ENCODE peak calls at places on chromosomes 16 and 17, in seven cellular contexts. I is foreskin keratinocyte, V is omental fat pad, A is BJ, R is NB4, G is HFF-Myc, N is neural progenitor cell. S is an unnamed sample.

GRCh38 chr17:57080708-57081107 is 4.3 kb upstream of the AKAP1 start:
- DNase-seq in I (peak; percentile 72), V (no peak), A (no peak), R (no peak), G (no peak), N (no peak), S (no peak)

GRCh38 chr16:4116328-4117249 is at the start of gene ADCY9:
- DNase-seq in I (no peak), V (no peak), A (no peak), R (peak; percentile 83), G (no peak), N (peak; percentile 96), S (peak; percentile 12)

GRCh38 chr17:9644910-9645751 is at the start of gene USP43:
- DNase-seq in I (peak; percentile 78), V (no peak), A (no peak), R (peak; percentile 82), G (no peak), N (peak; percentile 41), S (no peak)

GRCh38 chr17:44931376-44931775 is 16.1 kb upstream of the GFAP start:
- DNase-seq in I (no peak), V (no peak), A (no peak), R (no peak), G (no peak), N (no peak), S (no peak)

GRCh38 chr16:53031323-53031942 is 21.3 kb downstream of the CHD9NB start:
- DNase-seq in I (peak; percentile 41), V (no peak), A (no peak), R (no peak), G (no peak), N (no peak), S (no peak)

GRCh38 chr17:42853597-42853967 is 2.6 kb downstream of the AOC3 start:
- DNase-seq in I (no peak), V (no peak), A (no peak), R (no peak), G (no peak), N (no peak), S (no peak)

GRCh38 chr16:79163666-79164377 is 436.7 kb downstream of the MAF start:
- DNase-seq in I (no peak), V (no peak), A (no peak), R (peak; percentile 82), G (no peak), N (no peak), S (no peak)

GRCh38 chr17:28968269-28968913 is 17.1 kb upstream of the PHF12 start:
- DNase-seq in I (no peak), V (no peak), A (no peak), R (no peak), G (no peak), N (peak; percentile 84), S (no peak)

GRCh38 chr16:8660841-8661301 is 13.5 kb upstream of the ABAT start:
- DNase-seq in I (peak; percentile 43), V (no peak), A (no peak), R (peak; percentile 79), G (peak; percentile 22), N (peak; percentile 86), S (no peak)

GRCh38 chr16:48558269-48558915 is 51.6 kb downstream of the N4BP1 start:
- DNase-seq in I (no peak), V (no peak), A (no peak), R (peak; percentile 88), G (no peak), N (no peak), S (no peak)

GRCh38 chr17:2173005-2173404 is 118.1 kb downstream of the HIC1 start:
- DNase-seq in I (no peak), V (no peak), A (no peak), R (no peak), G (no peak), N (no peak), S (no peak)

GRCh38 chr17:38560503-38561318 is 45.0 kb downstream of the SRCIN1 start:
- DNase-seq in I (peak; percentile 18), V (no peak), A (no peak), R (peak; percentile 52), G (no peak), N (peak; percentile 66), S (no peak)

GRCh38 chr17:38558751-38559024 is 47.1 kb downstream of the SRCIN1 start:
- DNase-seq in I (no peak), V (no peak), A (no peak), R (no peak), G (no peak), N (peak; percentile 40), S (no peak)

GRCh38 chr17:38559880-38560230 is 45.9 kb downstream of the SRCIN1 start:
- DNase-seq in I (no peak), V (no peak), A (no peak), R (no peak), G (no peak), N (no peak), S (no peak)

GRCh38 chr17:38557836-38558750 is 47.7 kb downstream of the SRCIN1 start:
- DNase-seq in I (peak; percentile 88), V (peak; percentile 70), A (peak; percentile 53), R (peak; percentile 94), G (peak; percentile 65), N (peak; percentile 98), S (peak; percentile 52)

GRCh38 chr17:38559025-38559879 is 46.5 kb downstream of the SRCIN1 start:
- DNase-seq in I (peak; percentile 85), V (peak; percentile 76), A (no peak), R (peak; percentile 90), G (no peak), N (peak; percentile 96), S (peak; percentile 29)
- TF ChIP-seq CTCF in I (peak; percentile 48), V (no peak), A (no peak), R (no peak), G (no peak), N (peak; percentile 53), S (no peak)

GRCh38 chr17:82820278-82821251 is 19.3 kb downstream of the ZNF750 start:
- DNase-seq in I (no peak), V (no peak), A (no peak), R (no peak), G (no peak), N (no peak), S (no peak)

GRCh38 chr17:82821554-82821953 is 18.3 kb downstream of the ZNF750 start:
- DNase-seq in I (no peak), V (no peak), A (no peak), R (no peak), G (no peak), N (no peak), S (no peak)

GRCh38 chr17:82822281-82822680 is 17.5 kb downstream of the ZNF750 start:
- DNase-seq in I (no peak), V (no peak), A (no peak), R (no peak), G (no peak), N (no peak), S (no peak)

GRCh38 chr17:82825540-82826124 is 14.2 kb downstream of the ZNF750 start:
- DNase-seq in I (no peak), V (no peak), A (no peak), R (no peak), G (no peak), N (no peak), S (no peak)

GRCh38 chr17:82823004-82823403 is 16.8 kb downstream of the ZNF750 start:
- DNase-seq in I (no peak), V (no peak), A (no peak), R (no peak), G (no peak), N (peak; percentile 42), S (no peak)
- TF ChIP-seq CTCF in I (peak; percentile 41), V (no peak), A (peak; percentile 26), R (peak; percentile 10), G (peak; percentile 19), N (peak; percentile 42), S (no peak)

DNA sequence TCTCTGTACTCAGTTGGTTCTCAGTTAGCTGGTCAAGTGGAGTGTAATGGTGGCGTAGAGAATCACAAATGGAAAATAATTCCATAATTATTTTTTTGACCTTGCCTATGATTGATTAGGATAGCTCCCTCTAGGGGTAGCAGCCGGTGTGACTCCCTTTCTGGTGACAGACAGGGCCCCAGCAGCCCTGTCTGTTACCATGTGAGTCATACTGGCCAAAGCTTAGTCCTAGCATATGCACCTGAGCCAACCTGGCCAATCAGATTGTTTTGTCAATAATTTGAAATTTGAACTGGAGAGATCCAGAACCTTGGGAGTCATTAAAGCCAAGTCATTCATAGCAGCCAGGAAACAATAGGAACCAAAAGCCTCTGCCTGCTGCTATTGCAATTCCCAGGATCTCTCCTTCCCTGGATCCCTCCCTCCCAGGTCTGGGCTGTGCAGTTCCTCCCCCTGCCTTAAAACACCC is 5.6 kb downstream of the PNPO start:
- DNase-seq in I (peak; percentile 90), V (peak; percentile 83), A (no peak), R (peak; percentile 78), G (peak; percentile 53), N (peak; percentile 75), S (peak; percentile 71)
- TF ChIP-seq CTCF in I (peak; percentile 97), V (no peak), A (peak; percentile 92), R (peak; percentile 77), G (peak; percentile 87), N (peak; percentile 88), S (peak; percentile 90)

DNA sequence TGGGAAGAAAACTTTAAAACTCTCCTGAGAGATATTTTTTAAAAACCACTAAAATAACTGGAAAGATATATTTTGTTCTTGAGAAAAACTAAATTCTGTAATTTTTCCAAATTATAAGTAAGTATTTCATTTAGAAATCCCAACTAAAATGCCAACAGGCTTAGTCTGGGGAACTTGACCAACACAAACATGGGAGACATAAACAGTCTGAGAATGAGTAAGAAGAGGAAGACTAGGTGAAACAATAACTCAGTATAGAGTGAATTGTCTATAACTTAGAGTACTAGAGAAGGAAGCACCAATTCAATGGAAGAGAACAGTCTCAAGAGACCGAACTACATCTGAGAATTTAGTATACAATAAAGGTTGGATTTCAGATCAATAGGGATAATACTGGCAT is 2.9 kb downstream of the CMTM1 start:
- DNase-seq in I (no peak), V (no peak), A (no peak), R (no peak), G (no peak), N (no peak), S (no peak)
- TF ChIP-seq CTCF in I (no peak), V (no peak), A (no peak), R (no peak), G (no peak), N (no peak), S (no peak)

GRCh38 chr17:5499790-5500189 is 13.4 kb downstream of the MIS12 start:
- DNase-seq in I (no peak), V (no peak), A (no peak), R (no peak), G (no peak), N (peak; percentile 75), S (no peak)
- TF ChIP-seq CTCF in I (no peak), V (no peak), A (no peak), R (no peak), G (no peak), N (no peak), S (no peak)

GRCh38 chr17:75587718-75588545 is at the start of gene MYO15B:
- DNase-seq in I (no peak), V (no peak), A (no peak), R (peak; percentile 87), G (no peak), N (peak; percentile 83), S (no peak)
- TF ChIP-seq CTCF in I (no peak), V (no peak), A (peak; percentile 18), R (peak; percentile 31), G (no peak), N (peak; percentile 40), S (peak; percentile 59)

GRCh38 chr16:71626018-71626857 is at the start of gene MARVELD3:
- DNase-seq in I (peak; percentile 70), V (no peak), A (no peak), R (no peak), G (no peak), N (peak; percentile 51), S (no peak)
- TF ChIP-seq CTCF in I (peak; percentile 51), V (no peak), A (no peak), R (no peak), G (no peak), N (no peak), S (no peak)

S was measured in kidney epithelial cell.